ENCODE peak calls at places on chromosomes 16 and 17, in five cellular contexts. L is GF-D8; W is stimulated activated naive CD4-positive, alpha-beta T cell; Z is testis; Y is non-pigmented ciliary epithelial cell. C is an unnamed sample.

GRCh38 chr17:17503566-17504130 is 7.5 kb upstream of the RASD1 start:
- DNase-seq in L (no peak), W (no peak), Z (peak; percentile 59), Y (no peak), C (no peak)

GRCh38 chr16:65125322-65125721 is 3.5 kb upstream of the CDH11 start:
- DNase-seq in L (no peak), W (no peak), Z (no peak), Y (no peak), C (no peak)

GRCh38 chr17:39769974-39770587 is 32.3 kb downstream of the GRB7 start:
- DNase-seq in L (no peak), W (peak; percentile 44), Z (no peak), Y (no peak), C (peak; percentile 100)

GRCh38 chr16:55661842-55662479 is 6.2 kb downstream of the SLC6A2 start:
- DNase-seq in L (no peak), W (no peak), Z (no peak), Y (no peak), C (no peak)

GRCh38 chr16:3800019-3800418 is 80.5 kb downstream of the CREBBP start:
- DNase-seq in L (no peak), W (no peak), Z (no peak), Y (no peak), C (no peak)

GRCh38 chr17:31537558-31537957 is 146.1 kb downstream of the RAB11FIP4 start:
- DNase-seq in L (no peak), W (no peak), Z (peak; percentile 54), Y (no peak), C (no peak)

GRCh38 chr16:89210904-89211515 is 6.5 kb upstream of the ZNF778 start:
- DNase-seq in L (no peak), W (no peak), Z (no peak), Y (no peak), C (no peak)

GRCh38 chr17:69361156-69361555 is 34.2 kb upstream of the ABCA5 start:
- DNase-seq in L (no peak), W (no peak), Z (no peak), Y (no peak), C (no peak)

GRCh38 chr17:64413505-64413904 is 22.8 kb upstream of the PECAM1 start:
- DNase-seq in L (no peak), W (no peak), Z (no peak), Y (no peak), C (no peak)

GRCh38 chr17:61399131-61400057 is at the start of gene TBX2:
- DNase-seq in L (no peak), W (no peak), Z (peak; percentile 89), Y (peak; percentile 90), C (peak; percentile 56)

GRCh38 chr16:88395669-88396584 is 13.2 kb downstream of the ZNF469 start:
- DNase-seq in L (no peak), W (no peak), Z (no peak), Y (no peak), C (no peak)

GRCh38 chr17:58527949-58528348 is 13.5 kb upstream of the MTMR4 start:
- DNase-seq in L (no peak), W (no peak), Z (no peak), Y (no peak), C (peak; percentile 28)